ENCODE peak calls at places on chromosomes 13 and 19, in four cellular contexts. One of them, this sample, is unnamed.

GRCh38 chr19:40425450-40426287 is at the start of gene SERTAD1:
- DNase-seq in mesendoderm: peak; percentile 100
- DNase-seq in fibroblast of lung: peak; percentile 99
- DNase-seq in CD8-positive, alpha-beta memory T cell: peak; percentile 100
- DNase-seq in this sample: peak; percentile 100

GRCh38 chr13:75507027-75508001 is 25.3 kb upstream of the TBC1D4 start:
- DNase-seq in fibroblast of lung: no peak
- DNase-seq in mesendoderm: no peak
- DNase-seq in CD8-positive, alpha-beta memory T cell: no peak
- DNase-seq in this sample: no peak

GRCh38 chr19:3003046-3003445 is 25.7 kb downstream of the TLE6 start:
- DNase-seq in CD8-positive, alpha-beta memory T cell: no peak
- DNase-seq in mesendoderm: no peak
- DNase-seq in fibroblast of lung: no peak
- DNase-seq in this sample: no peak

GRCh38 chr13:86108334-86108733 is 309.1 kb upstream of the SLITRK6 start:
- DNase-seq in fibroblast of lung: no peak
- DNase-seq in mesendoderm: no peak
- DNase-seq in CD8-positive, alpha-beta memory T cell: no peak
- DNase-seq in this sample: no peak

GRCh38 chr13:111049791-111050538 is 65.1 kb upstream of the ARHGEF7 start:
- DNase-seq in mesendoderm: no peak
- DNase-seq in CD8-positive, alpha-beta memory T cell: no peak
- DNase-seq in fibroblast of lung: peak; percentile 50
- DNase-seq in this sample: peak; percentile 30

GRCh38 chr19:14272623-14273022 is 66.7 kb upstream of the ADGRL1 start:
- DNase-seq in fibroblast of lung: no peak
- DNase-seq in mesendoderm: no peak
- DNase-seq in CD8-positive, alpha-beta memory T cell: no peak
- DNase-seq in this sample: no peak

GRCh38 chr13:109074436-109074835 is 445.0 kb downstream of the MYO16 start:
- DNase-seq in CD8-positive, alpha-beta memory T cell: no peak
- DNase-seq in mesendoderm: peak; percentile 51
- DNase-seq in fibroblast of lung: no peak
- DNase-seq in this sample: no peak

GRCh38 chr19:39542198-39542597 is 2.2 kb upstream of the EID2 start:
- DNase-seq in CD8-positive, alpha-beta memory T cell: no peak
- DNase-seq in fibroblast of lung: no peak
- DNase-seq in mesendoderm: peak; percentile 39
- DNase-seq in this sample: no peak

GRCh38 chr19:6632002-6632621 is 37.8 kb downstream of the TNFSF14 start:
- DNase-seq in mesendoderm: peak; percentile 81
- DNase-seq in fibroblast of lung: peak; percentile 78
- DNase-seq in CD8-positive, alpha-beta memory T cell: peak; percentile 77
- DNase-seq in this sample: peak; percentile 86

GRCh38 chr19:37981785-37982475 is 74.9 kb downstream of the SIPA1L3 start:
- DNase-seq in CD8-positive, alpha-beta memory T cell: no peak
- DNase-seq in fibroblast of lung: peak; percentile 29
- DNase-seq in mesendoderm: no peak
- DNase-seq in this sample: no peak

GRCh38 chr19:616732-617526 is 16.4 kb downstream of the POLRMT start:
- DNase-seq in mesendoderm: no peak
- DNase-seq in fibroblast of lung: no peak
- DNase-seq in CD8-positive, alpha-beta memory T cell: no peak
- DNase-seq in this sample: peak; percentile 39

GRCh38 chr13:108069521-108070210 is 145.7 kb downstream of the LIG4 start:
- DNase-seq in mesendoderm: no peak
- DNase-seq in fibroblast of lung: no peak
- DNase-seq in CD8-positive, alpha-beta memory T cell: no peak
- DNase-seq in this sample: no peak

GRCh38 chr13:75357576-75358295 is 124.2 kb downstream of the TBC1D4 start:
- DNase-seq in mesendoderm: peak; percentile 86
- DNase-seq in fibroblast of lung: peak; percentile 68
- DNase-seq in CD8-positive, alpha-beta memory T cell: peak; percentile 2
- DNase-seq in this sample: peak; percentile 59

GRCh38 chr13:31824705-31825512 is 85.6 kb downstream of the RXFP2 start:
- DNase-seq in fibroblast of lung: peak; percentile 28
- DNase-seq in CD8-positive, alpha-beta memory T cell: no peak
- DNase-seq in mesendoderm: peak; percentile 21
- DNase-seq in this sample: peak; percentile 15

GRCh38 chr13:42396901-42397670 is 125.1 kb downstream of the AKAP11 start:
- DNase-seq in fibroblast of lung: no peak
- DNase-seq in mesendoderm: no peak
- DNase-seq in CD8-positive, alpha-beta memory T cell: no peak
- DNase-seq in this sample: no peak

GRCh38 chr13:83153833-83154232 is 728.4 kb downstream of the SLITRK1 start:
- DNase-seq in mesendoderm: no peak
- DNase-seq in fibroblast of lung: no peak
- DNase-seq in CD8-positive, alpha-beta memory T cell: no peak
- DNase-seq in this sample: no peak

GRCh38 chr19:6276447-6276846 is 3.3 kb downstream of the MLLT1 start:
- DNase-seq in CD8-positive, alpha-beta memory T cell: no peak
- DNase-seq in fibroblast of lung: peak; percentile 87
- DNase-seq in mesendoderm: peak; percentile 57
- DNase-seq in this sample: peak; percentile 45

GRCh38 chr19:48818234-48818823 is 7.5 kb upstream of the BCAT2 start:
- DNase-seq in CD8-positive, alpha-beta memory T cell: no peak
- DNase-seq in fibroblast of lung: no peak
- DNase-seq in mesendoderm: no peak
- DNase-seq in this sample: peak; percentile 44

GRCh38 chr19:13729859-13730258 is 34.5 kb upstream of the MRI1 start:
- DNase-seq in mesendoderm: no peak
- DNase-seq in CD8-positive, alpha-beta memory T cell: no peak
- DNase-seq in fibroblast of lung: no peak
- DNase-seq in this sample: no peak

GRCh38 chr13:107770541-107770940 is 444.8 kb downstream of the LIG4 start:
- DNase-seq in CD8-positive, alpha-beta memory T cell: no peak
- DNase-seq in mesendoderm: no peak
- DNase-seq in fibroblast of lung: no peak
- DNase-seq in this sample: no peak

GRCh38 chr19:31969955-31970545 is 375.4 kb upstream of the ZNF507 start:
- DNase-seq in mesendoderm: no peak
- DNase-seq in fibroblast of lung: peak; percentile 37
- DNase-seq in CD8-positive, alpha-beta memory T cell: no peak
- DNase-seq in this sample: no peak

GRCh38 chr19:10952809-10953208 is 8.0 kb upstream of the SMARCA4 start:
- DNase-seq in mesendoderm: no peak
- DNase-seq in CD8-positive, alpha-beta memory T cell: no peak
- DNase-seq in fibroblast of lung: no peak
- DNase-seq in this sample: no peak

GRCh38 chr13:49454388-49455015 is 10.4 kb downstream of the SETDB2 start:
- DNase-seq in mesendoderm: no peak
- DNase-seq in fibroblast of lung: peak; percentile 83
- DNase-seq in CD8-positive, alpha-beta memory T cell: no peak
- DNase-seq in this sample: no peak

This sample was measured in left kidney.